ENCODE peak calls at places on chromosomes 7 and 10, in nine cellular contexts. N is left ventricle myocardium inferior; F is uterus; Y is CD8-positive, alpha-beta T cell; P is IMR-90; U is brain microvascular endothelial cell; V is endothelial cell; S is neural progenitor cell; O is type B pancreatic cell. Z is an unnamed sample.

GRCh38 chr7:93048136-93048930 is 69.4 kb downstream of the SAMD9 start:
- DNase-seq in N (no peak), F (no peak), Y (no peak), P (peak; percentile 86), U (no peak), V (no peak), S (no peak), O (no peak), Z (no peak)

GRCh38 chr10:120598377-120598776 is 141.3 kb downstream of the PLPP4 start:
- DNase-seq in N (no peak), F (no peak), Y (no peak), P (no peak), U (no peak), V (no peak), S (peak; percentile 36), O (no peak), Z (no peak)

GRCh38 chr7:31958216-31958615 is 112.0 kb downstream of the PDE1C start:
- DNase-seq in N (no peak), F (no peak), Y (no peak), P (peak; percentile 70), U (no peak), V (no peak), S (no peak), O (no peak), Z (no peak)

GRCh38 chr10:110793887-110794286 is 77.8 kb upstream of the PDCD4 start:
- DNase-seq in N (no peak), F (no peak), Y (no peak), P (peak; percentile 7), U (peak; percentile 66), V (no peak), S (no peak), O (no peak), Z (no peak)

GRCh38 chr10:125264752-125265578 is 104.6 kb upstream of the CTBP2 start:
- DNase-seq in N (no peak), F (no peak), Y (peak; percentile 29), P (no peak), U (no peak), V (no peak), S (no peak), O (peak; percentile 52), Z (no peak)

GRCh38 chr10:121823993-121824463 is 103.8 kb downstream of the ATE1 start:
- DNase-seq in N (no peak), F (no peak), Y (no peak), P (peak; percentile 46), U (peak; percentile 39), V (peak; percentile 12), S (peak; percentile 43), O (no peak), Z (no peak)

GRCh38 chr10:70145166-70145665 is 1.3 kb downstream of the TYSND1 start:
- DNase-seq in N (no peak), F (peak; percentile 35), Y (no peak), P (no peak), U (no peak), V (no peak), S (no peak), O (no peak), Z (no peak)

GRCh38 chr10:78672898-78673297 is 395.9 kb upstream of the ZMIZ1 start:
- DNase-seq in N (no peak), F (no peak), Y (no peak), P (peak; percentile 69), U (no peak), V (no peak), S (no peak), O (no peak), Z (no peak)

GRCh38 chr10:116653885-116654284 is 33.1 kb downstream of the PNLIPRP2 start:
- DNase-seq in N (no peak), F (no peak), Y (no peak), P (no peak), U (no peak), V (no peak), S (no peak), O (no peak), Z (no peak)

GRCh38 chr7:45443263-45443662 is 130.9 kb upstream of the ADCY1 start:
- DNase-seq in N (no peak), F (no peak), Y (no peak), P (no peak), U (no peak), V (no peak), S (no peak), O (no peak), Z (no peak)

GRCh38 chr10:77163670-77164348 is 473.8 kb downstream of the KCNMA1 start:
- DNase-seq in N (no peak), F (peak; percentile 82), Y (no peak), P (peak; percentile 99), U (peak; percentile 99), V (no peak), S (no peak), O (no peak), Z (no peak)

GRCh38 chr10:26642896-26643653 is 54.4 kb upstream of the PDSS1 start:
- DNase-seq in N (no peak), F (no peak), Y (no peak), P (no peak), U (no peak), V (no peak), S (no peak), O (no peak), Z (no peak)

GRCh38 chr10:13775786-13776780 is 189.3 kb downstream of the PRPF18 start:
- DNase-seq in N (no peak), F (no peak), Y (no peak), P (peak; percentile 93), U (peak; percentile 68), V (no peak), S (no peak), O (no peak), Z (no peak)

GRCh38 chr7:53744361-53744760 is 708.9 kb downstream of the POM121L12 start:
- DNase-seq in N (no peak), F (no peak), Y (no peak), P (no peak), U (no peak), V (no peak), S (no peak), O (no peak), Z (no peak)

GRCh38 chr7:3159039-3159438 is 115.4 kb upstream of the CARD11 start:
- DNase-seq in N (no peak), F (no peak), Y (no peak), P (no peak), U (no peak), V (no peak), S (no peak), O (no peak), Z (no peak)

DNA sequence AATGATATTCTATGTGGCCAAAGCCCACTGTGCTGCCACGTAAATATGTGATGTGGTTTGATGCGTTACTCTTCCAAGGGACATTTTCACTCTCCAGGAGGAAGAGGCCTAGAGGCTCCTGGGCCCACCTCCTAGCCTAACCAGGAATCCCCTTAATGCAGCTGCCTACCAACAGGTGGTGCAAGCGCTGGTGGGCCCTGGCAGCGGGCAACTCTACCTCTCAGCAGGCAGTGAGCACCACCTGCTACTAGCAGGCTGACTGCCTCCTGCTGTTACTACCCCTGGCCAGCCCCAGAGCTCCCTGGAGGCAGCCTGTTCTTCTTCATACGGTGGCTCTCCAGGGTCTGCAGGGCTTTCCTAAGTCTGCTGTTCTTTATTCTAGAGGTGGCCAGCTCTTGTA is 62.8 kb downstream of the CDH23 start:
- DNase-seq in N (no peak), F (no peak), Y (no peak), P (no peak), U (no peak), V (no peak), S (no peak), O (no peak), Z (no peak)
- TF ChIP-seq CTCF in N (no peak), F (no peak), Y (no peak), P (no peak), U (no peak), V (no peak), S (peak; percentile 23), O (no peak), Z (no peak)

DNA sequence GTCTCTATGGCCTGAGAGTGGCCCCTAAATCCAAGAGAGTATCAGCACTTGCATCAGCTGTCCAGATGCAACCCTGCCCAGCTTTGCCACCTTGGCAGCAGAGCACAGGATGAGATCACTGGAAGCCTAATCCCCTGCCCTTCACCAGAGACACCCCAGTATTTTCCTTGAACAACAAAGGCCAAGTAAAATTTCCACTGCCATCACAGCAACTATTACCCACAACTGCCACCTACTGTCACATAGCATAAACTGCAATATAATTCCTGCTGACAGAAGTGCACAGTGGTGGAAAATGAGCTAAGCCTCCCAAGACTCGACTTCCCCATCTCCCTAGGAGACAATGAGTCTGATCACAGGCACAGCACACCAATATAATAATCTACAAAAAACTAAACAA is 462.8 kb upstream of the ZWINT start:
- DNase-seq in N (no peak), F (no peak), Y (no peak), P (no peak), U (no peak), V (no peak), S (peak; percentile 42), O (no peak), Z (no peak)
- TF ChIP-seq CTCF in N (no peak), F (no peak), Y (no peak), P (peak; percentile 10), U (peak; percentile 7), V (peak; percentile 53), S (peak; percentile 57), O (peak; percentile 55), Z (peak; percentile 33)

GRCh38 chr7:50657341-50657873 is 92.2 kb upstream of the DDC start:
- DNase-seq in N (peak; percentile 68), F (peak; percentile 83), Y (no peak), P (peak; percentile 12), U (peak; percentile 38), V (no peak), S (no peak), O (no peak), Z (no peak)
- TF ChIP-seq CTCF in N (peak; percentile 45), F (peak; percentile 20), Y (no peak), P (no peak), U (no peak), V (no peak), S (no peak), O (no peak), Z (no peak)

GRCh38 chr10:17292375-17292774 is 64.3 kb downstream of the VIM start:
- DNase-seq in N (no peak), F (no peak), Y (no peak), P (no peak), U (no peak), V (no peak), S (no peak), O (no peak), Z (no peak)

GRCh38 chr10:17289763-17290162 is 61.7 kb downstream of the VIM start:
- DNase-seq in N (no peak), F (no peak), Y (no peak), P (no peak), U (no peak), V (no peak), S (no peak), O (no peak), Z (no peak)

GRCh38 chr10:17286562-17287089 is 58.6 kb downstream of the VIM start:
- DNase-seq in N (no peak), F (no peak), Y (no peak), P (no peak), U (no peak), V (no peak), S (no peak), O (no peak), Z (no peak)

GRCh38 chr10:17287151-17287550 is 59.1 kb downstream of the VIM start:
- DNase-seq in N (no peak), F (no peak), Y (no peak), P (no peak), U (no peak), V (no peak), S (no peak), O (no peak), Z (no peak)

DNA sequence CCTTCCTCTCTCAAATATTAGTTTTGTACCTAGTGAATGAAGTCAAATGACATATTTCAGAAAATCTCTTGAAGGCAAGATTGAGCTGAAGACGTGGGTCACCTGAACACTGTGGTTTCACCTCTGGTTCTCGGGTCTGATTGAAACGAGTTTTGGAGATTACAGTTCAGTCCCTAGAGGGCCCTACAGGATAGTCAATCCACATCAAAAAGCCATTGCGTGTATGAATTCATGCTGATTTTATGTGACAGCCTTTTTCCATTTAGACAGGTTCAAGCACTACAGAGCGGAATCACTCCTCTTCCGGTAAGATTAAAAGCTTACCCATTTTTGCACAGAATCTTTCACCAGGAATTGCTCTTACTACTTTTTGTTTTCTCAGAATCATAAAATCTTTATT is 62.2 kb downstream of the VIM start:
- DNase-seq in N (no peak), F (no peak), Y (no peak), P (peak; percentile 8), U (no peak), V (no peak), S (peak; percentile 41), O (no peak), Z (no peak)
- TF ChIP-seq CTCF in N (peak; percentile 28), F (no peak), Y (no peak), P (peak; percentile 21), U (peak; percentile 51), V (no peak), S (peak; percentile 53), O (peak; percentile 23), Z (peak; percentile 49)

Z was measured in D721Med.